ENCODE peak calls at places on chromosomes 12 and 14, in five cellular contexts. J, H, U, D and B are unnamed samples.

GRCh38 chr14:20873370-20874177 is 17.6 kb upstream of the RNASE3 start:
- DNase-seq in J (peak; percentile 95), H (peak; percentile 54), U (peak; percentile 71), D (peak; percentile 12), B (peak; percentile 69)

GRCh38 chr12:97313471-97314190 is 149.0 kb upstream of the RMST start:
- DNase-seq in J (no peak), H (no peak), U (no peak), D (peak; percentile 21), B (no peak)

GRCh38 chr12:46770501-46771183 is 55.2 kb downstream of the SLC38A4 start:
- DNase-seq in J (no peak), H (no peak), U (no peak), D (no peak), B (no peak)

GRCh38 chr12:126932156-126932555 is 1334.8 kb upstream of the TMEM132C start:
- DNase-seq in J (no peak), H (no peak), U (no peak), D (no peak), B (no peak)

GRCh38 chr14:68794856-68795601 is 2.2 kb upstream of the ZFP36L1 start:
- DNase-seq in J (peak; percentile 64), H (peak; percentile 55), U (peak; percentile 60), D (no peak), B (no peak)

GRCh38 chr14:65961004-65961403 is 525.2 kb upstream of the CCDC196 start:
- DNase-seq in J (peak; percentile 88), H (peak; percentile 58), U (peak; percentile 65), D (no peak), B (peak; percentile 53)

GRCh38 chr12:110217996-110218674 is 62.9 kb upstream of the ATP2A2 start:
- DNase-seq in J (no peak), H (no peak), U (no peak), D (no peak), B (no peak)

GRCh38 chr12:113271853-113272561 is 50.7 kb downstream of the TPCN1 start:
- DNase-seq in J (no peak), H (peak; percentile 59), U (no peak), D (no peak), B (no peak)

GRCh38 chr12:79371226-79371625 is 319.5 kb downstream of the PAWR start:
- DNase-seq in J (no peak), H (no peak), U (no peak), D (no peak), B (no peak)

GRCh38 chr14:72781476-72782181 is 112.3 kb downstream of the DPF3 start:
- DNase-seq in J (no peak), H (no peak), U (no peak), D (peak; percentile 69), B (no peak)

GRCh38 chr12:27178723-27179398 is 65.2 kb upstream of the STK38L start:
- DNase-seq in J (no peak), H (no peak), U (no peak), D (no peak), B (no peak)

GRCh38 chr12:93913845-93914244 is 234.5 kb upstream of the PLXNC1 start:
- DNase-seq in J (no peak), H (no peak), U (no peak), D (no peak), B (no peak)

GRCh38 chr12:2580821-2581220 is 213.9 kb upstream of the FKBP4 start:
- DNase-seq in J (no peak), H (no peak), U (no peak), D (no peak), B (no peak)

GRCh38 chr14:105500036-105500725 is 9.1 kb downstream of the TEDC1 start:
- DNase-seq in J (no peak), H (no peak), U (no peak), D (no peak), B (no peak)

GRCh38 chr14:87896393-87897380 is 96.3 kb downstream of the GALC start:
- DNase-seq in J (no peak), H (peak; percentile 44), U (no peak), D (no peak), B (no peak)

GRCh38 chr12:10214877-10215267 is 2.2 kb downstream of the GABARAPL1 start:
- DNase-seq in J (no peak), H (no peak), U (no peak), D (no peak), B (no peak)

GRCh38 chr14:50060871-50061663 is 55.3 kb downstream of the VCPKMT start:
- DNase-seq in J (no peak), H (peak; percentile 61), U (peak; percentile 56), D (peak; percentile 82), B (peak; percentile 56)

GRCh38 chr14:103123634-103124500 is 606 bp downstream of the TNFAIP2 start:
- DNase-seq in J (peak; percentile 60), H (peak; percentile 64), U (peak; percentile 17), D (no peak), B (no peak)

GRCh38 chr12:114777052-114777451 is 93.1 kb upstream of the TBX3 start:
- DNase-seq in J (no peak), H (no peak), U (no peak), D (no peak), B (no peak)

GRCh38 chr14:74852922-74853530 is 22.9 kb downstream of the PROX2 start:
- DNase-seq in J (no peak), H (no peak), U (no peak), D (peak; percentile 5), B (no peak)

GRCh38 chr12:7460375-7461259 is 16.7 kb upstream of the CD163L1 start:
- DNase-seq in J (peak; percentile 78), H (peak; percentile 62), U (peak; percentile 33), D (no peak), B (peak; percentile 43)

GRCh38 chr12:16166563-16167470 is 110.7 kb downstream of the SLC15A5 start:
- DNase-seq in J (no peak), H (no peak), U (no peak), D (no peak), B (no peak)

GRCh38 chr14:59688224-59689170 is 111.9 kb upstream of the CCDC175 start:
- DNase-seq in J (peak; percentile 76), H (peak; percentile 44), U (no peak), D (no peak), B (no peak)

GRCh38 chr12:82740129-82741000 is 53.7 kb downstream of the TMTC2 start:
- DNase-seq in J (no peak), H (no peak), U (no peak), D (peak; percentile 18), B (no peak)

GRCh38 chr12:92136883-92137582 is 8.6 kb downstream of the BTG1 start:
- DNase-seq in J (no peak), H (no peak), U (no peak), D (peak; percentile 58), B (no peak)

GRCh38 chr12:72511906-72512305 is 239.7 kb downstream of the TRHDE start:
- DNase-seq in J (no peak), H (no peak), U (no peak), D (peak; percentile 45), B (no peak)

GRCh38 chr12:106908561-106908960 is 47.1 kb upstream of the TMEM263 start:
- DNase-seq in J (no peak), H (no peak), U (no peak), D (no peak), B (no peak)

GRCh38 chr12:106907846-106908245 is 47.9 kb upstream of the TMEM263 start:
- DNase-seq in J (no peak), H (no peak), U (no peak), D (no peak), B (no peak)

GRCh38 chr12:106913456-106913855 is 42.3 kb upstream of the TMEM263 start:
- DNase-seq in J (no peak), H (no peak), U (no peak), D (no peak), B (no peak)

GRCh38 chr12:106907411-106907810 is 48.3 kb upstream of the TMEM263 start:
- DNase-seq in J (no peak), H (peak; percentile 41), U (no peak), D (no peak), B (no peak)

DNA sequence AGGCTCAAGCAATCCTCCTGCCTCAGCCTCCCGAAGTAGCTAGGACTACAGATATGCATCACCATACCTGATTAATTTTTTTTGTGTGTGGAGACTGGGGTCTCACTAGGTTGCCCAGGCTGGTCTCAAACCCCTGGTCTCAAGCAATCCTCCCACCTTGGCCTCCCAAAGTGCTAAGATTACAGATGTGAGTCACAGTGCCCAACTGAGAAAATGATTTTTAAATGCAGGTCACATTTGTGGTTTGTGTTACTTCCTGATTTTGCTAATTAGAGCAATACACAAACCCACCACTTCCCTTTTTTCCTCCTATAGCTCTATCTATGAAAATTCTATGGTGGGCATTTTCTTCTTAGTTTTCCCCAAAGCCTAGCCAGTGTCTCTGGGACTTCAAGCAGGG is 45.5 kb upstream of the TMEM263 start:
- DNase-seq in J (no peak), H (peak; percentile 43), U (no peak), D (no peak), B (no peak)
- TF ChIP-seq CTCF in J (no peak), H (no peak), U (no peak), D (no peak), B (no peak)

GRCh38 chr12:67447180-67447579 is 178.0 kb downstream of the CAND1 start:
- DNase-seq in J (no peak), H (no peak), U (no peak), D (no peak), B (no peak)

GRCh38 chr12:67452119-67452805 is 183.1 kb downstream of the CAND1 start:
- DNase-seq in J (no peak), H (peak; percentile 30), U (no peak), D (no peak), B (no peak)

GRCh38 chr12:67453181-67453580 is 184.0 kb downstream of the CAND1 start:
- DNase-seq in J (no peak), H (no peak), U (no peak), D (no peak), B (no peak)

GRCh38 chr12:67449591-67450052 is 180.5 kb downstream of the CAND1 start:
- DNase-seq in J (no peak), H (peak; percentile 18), U (no peak), D (no peak), B (peak; percentile 24)

DNA sequence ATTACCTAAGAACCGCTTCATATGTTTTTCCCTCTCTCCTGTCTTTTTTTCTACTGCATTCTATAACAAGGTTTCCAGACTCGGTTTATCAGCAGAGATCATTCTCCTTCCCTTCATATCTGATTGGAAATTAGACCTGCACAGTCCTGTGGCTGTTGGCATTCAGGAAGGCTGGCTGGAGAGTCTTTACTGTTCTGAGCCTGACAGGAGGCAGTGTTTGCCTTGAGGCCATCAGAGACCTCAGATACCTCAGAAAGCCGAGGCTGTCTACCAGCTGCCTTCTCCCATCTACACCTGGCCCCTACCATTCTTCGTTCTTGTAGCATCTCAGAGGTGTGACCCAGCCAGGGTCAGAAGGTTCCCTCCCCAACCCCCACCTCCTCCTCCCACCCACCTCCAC is 182.0 kb downstream of the CAND1 start:
- DNase-seq in J (no peak), H (no peak), U (no peak), D (no peak), B (no peak)
- TF ChIP-seq CTCF in J (no peak), H (no peak), U (no peak), D (no peak), B (no peak)

GRCh38 chr12:128259556-128260070 is 7.4 kb upstream of the TMEM132C start:
- DNase-seq in J (no peak), H (peak; percentile 48), U (no peak), D (no peak), B (peak; percentile 18)
- TF ChIP-seq CTCF in J (no peak), H (peak; percentile 41), U (no peak), D (peak; percentile 72), B (peak; percentile 71)

DNA sequence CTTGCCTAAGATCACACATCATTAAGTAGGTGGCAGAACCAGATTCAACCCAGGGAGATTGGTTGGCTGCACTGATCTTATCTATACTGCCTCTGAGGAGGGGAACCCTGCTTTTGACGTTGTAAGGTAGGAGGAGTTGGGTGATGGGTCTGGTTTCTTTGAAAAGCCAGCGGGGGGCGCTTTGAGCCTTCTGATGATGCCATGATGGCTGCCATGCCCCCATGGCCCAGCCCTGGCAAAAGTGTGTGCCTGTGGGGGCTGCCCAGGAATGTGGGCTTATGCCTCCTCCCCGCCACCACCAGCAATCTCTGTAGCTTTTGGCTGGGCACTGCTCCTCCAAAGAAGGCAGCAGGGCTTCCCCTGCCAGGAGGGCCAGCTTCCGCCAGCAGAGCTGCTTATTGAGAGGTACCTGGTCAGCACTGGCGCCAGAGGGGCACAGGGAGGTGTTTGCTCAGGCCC is 224.3 kb downstream of the SLC41A2 start:
- DNase-seq in J (peak; percentile 67), H (peak; percentile 38), U (no peak), D (no peak), B (no peak)
- TF ChIP-seq CTCF in J (no peak), H (no peak), U (no peak), D (no peak), B (no peak)